ENCODE peak calls at places on chromosomes 4 and X, in four cellular contexts. A, Y, M and U are unnamed samples.
A peak's percentile ranks its signal among the peaks of the same experiment; 100 is the strongest.

GRCh38 chrX:107713205-107714195 is 62.1 kb downstream of the TSC22D3 start:
- DNase-seq in A (no peak), Y (no peak), M (no peak), U (peak; percentile 69)

GRCh38 chr4:41258783-41259182 is 2.1 kb downstream of the UCHL1 start:
- DNase-seq in A (no peak), Y (peak; percentile 86), M (peak; percentile 25), U (no peak)

GRCh38 chr4:186684889-186685309 is 38.8 kb downstream of the FAT1 start:
- DNase-seq in A (no peak), Y (no peak), M (no peak), U (no peak)

GRCh38 chr4:5752803-5753184 is 41.8 kb downstream of the EVC start:
- DNase-seq in A (no peak), Y (no peak), M (peak; percentile 85), U (no peak)

GRCh38 chr4:101039367-101039766 is 308.0 kb downstream of the PPP3CA start:
- DNase-seq in A (no peak), Y (no peak), M (no peak), U (no peak)

GRCh38 chr4:140865830-140866229 is 109.6 kb upstream of the TBC1D9 start:
- DNase-seq in A (no peak), Y (peak; percentile 13), M (no peak), U (no peak)

GRCh38 chr4:89212666-89213381 is 94.8 kb downstream of the GPRIN3 start:
- DNase-seq in A (no peak), Y (peak; percentile 2), M (no peak), U (no peak)

GRCh38 chr4:86338521-86338920 is 21.3 kb downstream of the MAPK10 start:
- DNase-seq in A (no peak), Y (no peak), M (no peak), U (no peak)

GRCh38 chr4:153497091-153497531 is 31.0 kb downstream of the TMEM131L start:
- DNase-seq in A (no peak), Y (peak; percentile 70), M (no peak), U (no peak)

GRCh38 chr4:98522062-98522461 is 136.3 kb downstream of the TSPAN5 start:
- DNase-seq in A (no peak), Y (no peak), M (no peak), U (no peak)

GRCh38 chrX:132169554-132169953 is 41.7 kb upstream of the FRMD7 start:
- DNase-seq in A (no peak), Y (no peak), M (no peak), U (no peak)

GRCh38 chr4:151486166-151486565 is 77.2 kb downstream of the FHIP1A start:
- DNase-seq in A (no peak), Y (peak; percentile 36), M (no peak), U (no peak)

GRCh38 chrX:114338870-114339269 is 245.0 kb upstream of the HTR2C start:
- DNase-seq in A (no peak), Y (no peak), M (no peak), U (no peak)

GRCh38 chrX:110181459-110182137 is 136.3 kb downstream of the AMMECR1 start:
- DNase-seq in A (no peak), Y (no peak), M (no peak), U (no peak)

GRCh38 chrX:13373807-13374187 is 53.9 kb upstream of the ATXN3L start:
- DNase-seq in A (no peak), Y (peak; percentile 82), M (no peak), U (no peak)

GRCh38 chrX:74492720-74493201 is 71.5 kb downstream of the SLC16A2 start:
- DNase-seq in A (no peak), Y (no peak), M (no peak), U (no peak)

GRCh38 chrX:86946569-86946968 is 571.0 kb upstream of the KLHL4 start:
- DNase-seq in A (no peak), Y (peak; percentile 24), M (peak; percentile 5), U (no peak)

GRCh38 chr4:128298852-128299251 is 11.2 kb upstream of the PGRMC2 start:
- DNase-seq in A (no peak), Y (no peak), M (peak; percentile 21), U (no peak)

GRCh38 chr4:42398448-42399355 is 1.4 kb downstream of the SHISA3 start:
- DNase-seq in A (no peak), Y (no peak), M (no peak), U (no peak)

GRCh38 chrX:119041175-119041574 is 31.6 kb upstream of the CT47C1 start:
- DNase-seq in A (peak; percentile 65), Y (peak; percentile 88), M (peak; percentile 74), U (peak; percentile 82)

GRCh38 chr4:89162486-89162885 is 51.2 kb downstream of the TIGD2 start:
- DNase-seq in A (no peak), Y (no peak), M (no peak), U (no peak)

GRCh38 chr4:47010347-47011188 is 17.2 kb upstream of the GABRA4 start:
- DNase-seq in A (no peak), Y (no peak), M (no peak), U (no peak)

DNA sequence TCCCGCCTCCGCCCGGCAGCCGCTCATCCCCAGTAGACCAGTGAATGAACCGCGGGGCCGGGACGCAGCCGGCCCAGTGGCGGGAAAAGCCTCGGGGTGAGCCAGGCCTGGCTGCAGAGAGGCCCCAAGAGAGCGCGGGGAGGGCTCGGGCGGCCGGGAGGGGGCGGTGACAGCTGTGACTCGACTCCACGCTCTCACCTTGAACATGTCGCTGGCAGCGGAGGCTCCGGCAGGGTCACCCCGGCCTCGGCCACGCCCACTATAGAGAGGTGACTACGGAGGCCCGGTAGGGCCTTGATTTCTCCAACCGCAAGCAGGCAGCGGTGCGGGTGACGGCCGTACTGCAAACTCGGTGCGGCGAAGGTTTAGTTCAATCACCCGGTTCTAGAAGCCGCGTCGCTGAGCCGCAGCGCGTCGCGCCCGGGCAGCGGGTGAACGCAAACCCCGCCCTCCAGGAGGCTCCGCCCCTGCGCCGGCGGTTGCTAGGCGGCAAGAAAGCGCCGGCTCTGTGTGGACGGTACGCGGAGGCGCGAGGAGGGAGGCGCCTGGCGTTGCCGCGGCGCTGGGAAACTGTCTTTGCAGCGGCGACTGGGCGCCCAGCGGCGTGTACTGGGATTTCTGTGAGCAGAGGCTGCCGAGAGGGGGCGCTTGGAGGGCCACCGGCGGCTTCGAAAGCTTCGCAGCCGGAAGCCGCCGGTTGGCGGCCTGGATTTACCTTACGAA is at the start of the genes APOO and CXorf58:
- DNase-seq in A (peak; percentile 90), Y (peak; percentile 87), M (peak; percentile 93), U (peak; percentile 95)
- TF ChIP-seq POLR2A in A (no peak), Y (no peak), M (peak; percentile 68), U (no peak)

GRCh38 chrX:37378399-37378798 is 29.2 kb downstream of the PRRG1 start:
- DNase-seq in A (no peak), Y (peak; percentile 6), M (no peak), U (no peak)
- H3K4me1 ChIP-seq in A (peaks cover 8% of the 10 kb centered on the region), Y (no peaks in the 10 kb centered on the region), M (peaks cover 18% of the 10 kb centered on the region), U (no peaks in the 10 kb centered on the region)

GRCh38 chr4:73257242-73257994 is 1.2 kb downstream of the ANKRD17 start:
- DNase-seq in A (peak; percentile 77), Y (peak; percentile 85), M (peak; percentile 91), U (peak; percentile 90)
- TF ChIP-seq POLR2A in A (no peak), Y (no peak), M (peak; percentile 35), U (no peak)

GRCh38 chr4:38130884-38131283 is 170.7 kb downstream of the PTTG2 start:
- DNase-seq in A (no peak), Y (no peak), M (no peak), U (no peak)
- H3K4me1 ChIP-seq in A (no peaks in the 10 kb centered on the region), Y (peaks cover 17% of the 10 kb centered on the region), M (peaks cover 49% of the 10 kb centered on the region), U (peaks cover 63% of the 10 kb centered on the region)

DNA sequence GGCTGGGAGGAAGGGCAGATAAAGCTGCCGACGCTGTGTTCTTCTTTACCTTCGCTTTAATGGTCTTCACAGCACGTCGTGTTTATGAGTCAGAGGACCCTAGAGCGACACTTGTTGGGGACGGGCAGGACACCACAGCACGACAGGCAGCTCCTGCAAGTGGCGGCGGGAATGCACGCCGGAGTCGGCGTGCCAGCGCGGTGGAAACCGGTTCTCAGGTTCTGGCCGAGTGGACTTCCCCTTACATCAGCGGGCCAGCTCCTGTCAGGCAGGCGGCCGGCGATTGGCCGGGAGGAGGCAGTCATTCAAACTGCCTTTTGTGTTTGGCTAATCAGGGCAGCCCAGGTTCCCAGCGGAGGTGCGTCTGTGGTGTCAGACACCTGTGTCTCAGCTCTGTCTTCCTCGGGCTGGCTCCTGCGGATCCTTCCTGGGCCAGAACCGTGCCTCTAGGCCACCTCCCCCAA is 150.9 kb downstream of the SHROOM3 start:
- DNase-seq in A (peak; percentile 78), Y (no peak), M (peak; percentile 95), U (peak; percentile 65)
- TF ChIP-seq POLR2A in A (no peak), Y (no peak), M (peak; percentile 92), U (peak; percentile 80)

DNA sequence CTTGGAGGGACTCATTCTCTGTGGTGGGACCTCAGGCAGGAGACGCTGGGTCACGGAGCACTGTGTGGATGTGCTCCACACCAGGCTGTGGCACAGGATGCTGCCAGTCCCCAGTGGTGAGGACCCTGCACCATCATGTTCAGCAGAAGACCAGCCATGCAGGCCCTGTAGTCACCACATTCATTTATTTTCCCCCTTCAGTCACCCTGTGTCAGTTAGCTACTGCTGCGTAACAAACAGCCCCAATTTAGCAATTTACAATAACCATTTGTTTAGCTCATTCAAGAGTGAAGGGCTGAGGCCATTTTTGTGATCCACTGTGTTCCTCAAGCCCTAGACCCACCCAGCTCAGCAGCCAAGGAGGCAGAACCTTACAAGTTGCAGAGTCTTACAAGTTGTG is 23.6 kb upstream of the ADRA2C start:
- DNase-seq in A (no peak), Y (no peak), M (no peak), U (no peak)
- H3K4me1 ChIP-seq in A (no peaks in the 10 kb centered on the region), Y (no peaks in the 10 kb centered on the region), M (peaks cover 12% of the 10 kb centered on the region), U (no peaks in the 10 kb centered on the region)

GRCh38 chrX:154436290-154436596 is 711 bp upstream of the GDI1 start:
- DNase-seq in A (no peak), Y (no peak), M (no peak), U (no peak)

GRCh38 chrX:154437398-154437752 is 421 bp downstream of the GDI1 start:
- DNase-seq in A (no peak), Y (no peak), M (no peak), U (no peak)

GRCh38 chrX:154435171-154435733 is 1.7 kb upstream of the GDI1 start:
- DNase-seq in A (no peak), Y (no peak), M (no peak), U (no peak)

GRCh38 chrX:154437971-154438893 is 1.3 kb downstream of the GDI1 start:
- DNase-seq in A (no peak), Y (no peak), M (no peak), U (no peak)

GRCh38 chrX:154436597-154437397 is at the start of gene GDI1:
- DNase-seq in A (peak; percentile 60), Y (peak; percentile 22), M (peak; percentile 41), U (peak; percentile 82)
- TF ChIP-seq POLR2A in A (no peak), Y (no peak), M (peak; percentile 42), U (peak; percentile 35)